ENCODE peak calls at places on chromosomes 12 and 14, in five cellular contexts. I, T, A, G and Y are unnamed samples. For H3K4me1, the result is how much of the 10 kb centered on the place peaks cover.

GRCh38 chr12:98754095-98754494 is 109.0 kb downstream of the APAF1 start:
- DNase-seq in I (no peak), T (peak), A (no peak), G (peak), Y (peak)

GRCh38 chr12:97767347-97767746 is 304.7 kb downstream of the RMST start:
- DNase-seq in I (no peak), T (no peak), A (no peak), G (no peak), Y (no peak)

GRCh38 chr12:32549675-32550079 is 129.4 kb upstream of the DNM1L start:
- DNase-seq in I (no peak), T (no peak), A (no peak), G (no peak), Y (peak)

GRCh38 chr14:59540852-59541251 is 35.8 kb downstream of the CCDC175 start:
- DNase-seq in I (no peak), T (no peak), A (no peak), G (no peak), Y (no peak)

GRCh38 chr14:59377485-59377884 is 87.7 kb downstream of the GPR135 start:
- DNase-seq in I (no peak), T (no peak), A (no peak), G (no peak), Y (peak)

GRCh38 chr12:13222076-13222475 is 25.6 kb downstream of the EMP1 start:
- DNase-seq in I (no peak), T (peak), A (peak), G (no peak), Y (no peak)

GRCh38 chr12:65948320-65949008 is 124.2 kb downstream of the HMGA2 start:
- DNase-seq in I (no peak), T (peak), A (peak), G (no peak), Y (peak)

GRCh38 chr12:108369736-108370396 is 30.8 kb upstream of the CMKLR1 start:
- DNase-seq in I (no peak), T (no peak), A (no peak), G (no peak), Y (no peak)

GRCh38 chr14:59333668-59334067 is 131.5 kb downstream of the GPR135 start:
- DNase-seq in I (no peak), T (no peak), A (no peak), G (peak), Y (no peak)

GRCh38 chr12:108765289-108765764 is 34.0 kb upstream of the CORO1C start:
- DNase-seq in I (no peak), T (no peak), A (no peak), G (no peak), Y (no peak)

GRCh38 chr12:113171543-113171942 is 13.7 kb downstream of the DDX54 start:
- DNase-seq in I (no peak), T (no peak), A (no peak), G (no peak), Y (no peak)

GRCh38 chr14:94101748-94102147 is 8.8 kb upstream of the IFI27 start:
- DNase-seq in I (no peak), T (no peak), A (no peak), G (no peak), Y (no peak)

GRCh38 chr14:92930737-92931602 is 8.0 kb downstream of the CHGA start:
- DNase-seq in I (no peak), T (no peak), A (no peak), G (no peak), Y (no peak)

GRCh38 chr14:93281937-93282336 is 50.9 kb downstream of the BTBD7 start:
- DNase-seq in I (no peak), T (no peak), A (no peak), G (no peak), Y (no peak)

GRCh38 chr12:120402217-120402616 is 33.3 kb upstream of the MSI1 start:
- DNase-seq in I (no peak), T (no peak), A (no peak), G (no peak), Y (peak)

GRCh38 chr14:100730530-100730929 is 3.8 kb downstream of the DLK1 start:
- DNase-seq in I (peak), T (no peak), A (no peak), G (no peak), Y (no peak)

GRCh38 chr14:35897616-35898111 is 71.5 kb downstream of the BRMS1L start:
- DNase-seq in I (no peak), T (peak), A (no peak), G (no peak), Y (no peak)

GRCh38 chr12:9948606-9949286 is 16.6 kb upstream of the CLEC2A start:
- DNase-seq in I (no peak), T (no peak), A (no peak), G (no peak), Y (no peak)

GRCh38 chr12:16608346-16608745 is 2.4 kb upstream of the LMO3 start:
- DNase-seq in I (no peak), T (no peak), A (no peak), G (no peak), Y (no peak)

GRCh38 chr12:7042847-7043246 is 17.7 kb upstream of the C1S start:
- DNase-seq in I (no peak), T (peak), A (no peak), G (peak), Y (peak)

GRCh38 chr12:132475304-132476037 is 14.5 kb upstream of the FBRSL1 start:
- DNase-seq in I (peak), T (no peak), A (no peak), G (no peak), Y (no peak)

GRCh38 chr12:4121506-4122020 is 152.0 kb upstream of the CCND2 start:
- DNase-seq in I (no peak), T (no peak), A (no peak), G (no peak), Y (peak)

GRCh38 chr12:96208801-96209534 is 14.8 kb downstream of the ELK3 start:
- DNase-seq in I (no peak), T (no peak), A (no peak), G (no peak), Y (no peak)

GRCh38 chr12:96210376-96211055 is 16.3 kb downstream of the ELK3 start:
- DNase-seq in I (no peak), T (no peak), A (no peak), G (no peak), Y (no peak)

GRCh38 chr12:68912916-68913315 is 20.1 kb downstream of the CPM start:
- DNase-seq in I (no peak), T (no peak), A (no peak), G (no peak), Y (no peak)

GRCh38 chr12:123384318-123384993 is 524 bp downstream of the KMT5A start:
- DNase-seq in I (no peak), T (peak), A (peak), G (peak), Y (peak)

GRCh38 chr14:83173687-83174086 is 1640.0 kb upstream of the SEL1L start:
- DNase-seq in I (no peak), T (no peak), A (no peak), G (no peak), Y (no peak)

GRCh38 chr14:72962829-72963312 is 36.6 kb downstream of the DCAF4 start:
- DNase-seq in I (no peak), T (peak), A (no peak), G (no peak), Y (peak)

GRCh38 chr12:47797432-47797831 is 22.3 kb downstream of the HDAC7 start:
- DNase-seq in I (peak), T (peak), A (no peak), G (peak), Y (peak)

GRCh38 chr12:122205590-122205925 is 2.0 kb downstream of the B3GNT4 start:
- DNase-seq in I (no peak), T (no peak), A (no peak), G (no peak), Y (no peak)

GRCh38 chr12:63521706-63522105 is 146.6 kb downstream of the DPY19L2 start:
- DNase-seq in I (no peak), T (no peak), A (no peak), G (no peak), Y (no peak)

GRCh38 chr12:13566286-13566685 is 369.8 kb downstream of the EMP1 start:
- DNase-seq in I (no peak), T (no peak), A (no peak), G (no peak), Y (no peak)

GRCh38 chr14:91135039-91135438 is 21.2 kb downstream of the DGLUCY start:
- DNase-seq in I (no peak), T (peak), A (no peak), G (no peak), Y (no peak)

GRCh38 chr12:53200458-53201169 is 6.4 kb downstream of the ITGB7 start:
- DNase-seq in I (no peak), T (no peak), A (no peak), G (no peak), Y (no peak)

GRCh38 chr12:132395192-132395907 is 66.0 kb upstream of the GALNT9 start:
- DNase-seq in I (no peak), T (no peak), A (no peak), G (no peak), Y (no peak)

GRCh38 chr12:130194154-130194553 is 31.9 kb downstream of the FZD10 start:
- DNase-seq in I (no peak), T (no peak), A (no peak), G (no peak), Y (no peak)

GRCh38 chr14:74308695-74309094 is 6.0 kb upstream of the ABCD4 start:
- DNase-seq in I (no peak), T (no peak), A (no peak), G (no peak), Y (no peak)

DNA sequence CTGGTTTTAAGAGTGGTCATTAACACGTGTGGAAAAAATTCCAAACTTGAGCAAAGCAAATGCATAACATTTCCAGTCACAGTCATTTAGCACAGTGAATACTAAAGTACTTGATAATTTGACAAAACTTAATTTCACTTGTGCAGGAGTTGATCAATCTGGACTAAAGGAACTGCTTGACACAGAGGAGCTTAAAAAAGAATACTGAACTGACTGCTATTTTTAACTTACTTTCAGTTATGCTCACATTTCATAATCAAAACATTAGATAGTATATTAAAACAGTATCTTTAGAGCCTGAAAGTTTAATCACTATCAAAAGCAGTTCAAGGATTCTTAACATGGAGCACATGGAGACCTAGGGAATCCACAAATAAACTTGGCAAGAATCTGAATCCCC is 7.4 kb downstream of the UBE2N start:
- DNase-seq in I (no peak), T (no peak), A (no peak), G (no peak), Y (no peak)
- H3K4me1 ChIP-seq in I (half or more), T (under half), A (half or more), G (under half), Y (under half)

GRCh38 chr14:68608235-68608962 is 184.5 kb downstream of the ZFP36L1 start:
- DNase-seq in I (no peak), T (no peak), A (peak), G (no peak), Y (peak)
- H3K4me1 ChIP-seq in I (under half), T (under half), A (under half), G (under half), Y (half or more)

GRCh38 chr14:56129941-56130340 is 11.7 kb downstream of the PELI2 start:
- DNase-seq in I (no peak), T (no peak), A (peak), G (no peak), Y (no peak)
- H3K4me1 ChIP-seq in I (under half), T (under half), A (under half), G (under half), Y (under half)

GRCh38 chr12:11801643-11802042 is 152.2 kb downstream of the ETV6 start:
- DNase-seq in I (no peak), T (no peak), A (no peak), G (no peak), Y (no peak)
- H3K4me1 ChIP-seq in I (under half), T (under half), A (half or more), G (under half), Y (under half)

DNA sequence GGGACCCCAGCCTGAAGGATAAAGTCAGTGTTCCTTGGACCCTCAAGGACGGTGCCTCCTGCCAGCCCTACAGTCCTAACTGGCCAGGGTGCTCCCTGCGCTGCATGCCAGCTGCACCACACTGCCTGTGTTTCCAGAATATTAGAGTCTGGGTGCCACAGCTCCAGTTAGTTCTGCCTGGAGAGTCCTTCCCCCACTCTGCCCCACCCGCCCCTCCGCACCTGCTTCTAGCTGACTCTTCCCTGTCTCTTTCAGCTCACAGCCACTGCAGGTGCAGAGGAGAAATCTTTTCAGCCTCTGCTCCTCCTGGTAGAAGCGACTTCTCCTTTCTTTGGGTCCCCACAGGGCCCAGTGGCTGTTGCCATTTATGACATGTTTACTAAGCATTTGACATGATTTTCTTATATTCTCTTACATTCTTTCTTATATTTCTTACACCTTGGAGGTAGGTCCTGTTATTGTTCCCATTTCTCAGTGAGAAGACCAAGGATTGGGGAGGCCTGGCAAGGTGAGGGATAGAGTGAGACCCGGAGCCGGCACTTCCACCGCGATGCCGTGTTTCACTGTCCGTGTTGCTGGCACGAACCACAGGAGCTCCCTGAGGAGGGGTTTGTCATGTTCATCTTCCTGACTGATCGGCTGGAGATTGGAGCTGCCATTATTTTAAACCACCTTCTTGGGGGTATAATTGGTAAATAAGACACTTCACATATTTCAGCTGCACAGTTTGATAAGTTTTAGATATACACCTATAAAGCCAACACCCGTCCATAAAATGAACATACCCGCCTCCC is 29.4 kb downstream of the SYNE3 start:
- DNase-seq in I (no peak), T (no peak), A (no peak), G (no peak), Y (no peak)
- H3K4me1 ChIP-seq in I (under half), T (under half), A (half or more), G (half or more), Y (under half)